ENCODE peak calls at places on chromosome 4, in eight cellular contexts. H is kidney; A is lower leg skin; C is psoas muscle; S is cardiac fibroblast; R is NCI-H748 treated with DMSO at 0.1 percent for 48 hours; D is stimulated activated CD8-positive, alpha-beta memory T cell treated with anti-CD3 and anti-CD28 coated beads, Interleukin-4, amount 100 ng/mL, for 48 hours; Q is HFFc6. K is an unnamed sample.

GRCh38 chr4:13881880-13882279 is 254.4 kb upstream of the BOD1L1 start:
- DNase-seq in H (no peak), A (no peak), C (no peak), S (peak), R (no peak), D (no peak), Q (no peak), K (no peak)

GRCh38 chr4:135485371-135485770 is 1283.8 kb upstream of the PABPC4L start:
- DNase-seq in H (no peak), A (no peak), C (no peak), S (no peak), R (no peak), D (no peak), Q (no peak), K (no peak)

GRCh38 chr4:95409750-95410149 is 139.0 kb downstream of the UNC5C start:
- DNase-seq in H (no peak), A (no peak), C (no peak), S (no peak), R (no peak), D (no peak), Q (no peak), K (no peak)

GRCh38 chr4:74682567-74683359 is 111.6 kb downstream of the BTC start:
- DNase-seq in H (no peak), A (no peak), C (no peak), S (peak), R (no peak), D (no peak), Q (peak), K (no peak)

GRCh38 chr4:182015893-182016292 is 227.3 kb upstream of the TENM3 start:
- DNase-seq in H (no peak), A (no peak), C (no peak), S (no peak), R (no peak), D (no peak), Q (peak), K (no peak)

GRCh38 chr4:185513489-185514181 is 21.7 kb downstream of the PDLIM3 start:
- DNase-seq in H (no peak), A (no peak), C (no peak), S (peak), R (no peak), D (no peak), Q (no peak), K (no peak)

GRCh38 chr4:6206771-6207290 is 6.5 kb upstream of the JAKMIP1 start:
- DNase-seq in H (peak), A (no peak), C (no peak), S (no peak), R (no peak), D (no peak), Q (no peak), K (no peak)

GRCh38 chr4:48943387-48943786 is 36.8 kb upstream of the OCIAD2 start:
- DNase-seq in H (no peak), A (no peak), C (no peak), S (no peak), R (no peak), D (no peak), Q (no peak), K (no peak)

GRCh38 chr4:185119927-185120630 is 23.0 kb upstream of the SLC25A4 start:
- DNase-seq in H (no peak), A (no peak), C (no peak), S (no peak), R (no peak), D (no peak), Q (no peak), K (no peak)

GRCh38 chr4:78059524-78059889 is 2.4 kb downstream of the FRAS1 start:
- DNase-seq in H (no peak), A (peak), C (peak), S (peak), R (peak), D (peak), Q (peak), K (no peak)

GRCh38 chr4:7903686-7904085 is 36.0 kb downstream of the AFAP1 start:
- DNase-seq in H (no peak), A (no peak), C (no peak), S (no peak), R (no peak), D (no peak), Q (peak), K (no peak)

GRCh38 chr4:10090467-10091250 is 25.9 kb downstream of the WDR1 start:
- DNase-seq in H (peak), A (no peak), C (peak), S (no peak), R (no peak), D (no peak), Q (no peak), K (peak)

GRCh38 chr4:127997534-127998388 is 32.6 kb downstream of the ABHD18 start:
- DNase-seq in H (no peak), A (no peak), C (no peak), S (peak), R (no peak), D (peak), Q (peak), K (no peak)

GRCh38 chr4:43425206-43425605 is 532.7 kb downstream of the GRXCR1 start:
- DNase-seq in H (no peak), A (no peak), C (no peak), S (no peak), R (no peak), D (no peak), Q (no peak), K (no peak)

GRCh38 chr4:149951501-149951900 is 126.7 kb upstream of the DCLK2 start:
- DNase-seq in H (no peak), A (no peak), C (no peak), S (no peak), R (no peak), D (no peak), Q (no peak), K (no peak)

GRCh38 chr4:26583538-26583864 is 383 bp upstream of the TBC1D19 start:
- DNase-seq in H (no peak), A (no peak), C (no peak), S (no peak), R (peak), D (no peak), Q (no peak), K (no peak)

GRCh38 chr4:153020460-153020859 is 84.3 kb downstream of the FHDC1 start:
- DNase-seq in H (no peak), A (no peak), C (no peak), S (no peak), R (no peak), D (no peak), Q (no peak), K (no peak)

GRCh38 chr4:130563185-130563890 is 1467.4 kb downstream of the C4orf33 start:
- DNase-seq in H (no peak), A (no peak), C (peak), S (peak), R (peak), D (no peak), Q (peak), K (no peak)

GRCh38 chr4:85391568-85392410 is 83.2 kb upstream of the ARHGAP24 start:
- DNase-seq in H (no peak), A (no peak), C (no peak), S (no peak), R (no peak), D (no peak), Q (no peak), K (no peak)